ENCODE peak calls at places on chromosome X, in nine cellular contexts. F is osteoblast, W is tibial artery, S is GM12878, A is psoas muscle, X is lower lobe of right lung, K is HCT116, J is fibroblast of lung, C is heart right ventricle. Y is an unnamed sample.

GRCh38 chrX:22686138-22686541 is 313.6 kb upstream of the DDX53 start:
- DNase-seq in X (no peak), C (peak), S (no peak), J (peak), A (peak), F (peak), W (peak), K (no peak), Y (peak)

GRCh38 chrX:17525266-17525665 is 150.3 kb downstream of the NHS start:
- DNase-seq in S (no peak), K (no peak), F (peak), J (no peak), X (no peak), W (no peak), C (no peak), A (no peak), Y (no peak)

GRCh38 chrX:44092778-44093177 is 119.6 kb upstream of the NDP start:
- DNase-seq in C (no peak), A (no peak), X (no peak), S (no peak), W (no peak), F (no peak), J (no peak), K (no peak), Y (no peak)

GRCh38 chrX:12719837-12720236 is 71.4 kb upstream of the PRPS2 start:
- DNase-seq in F (no peak), X (no peak), C (no peak), W (no peak), K (no peak), S (no peak), J (no peak), A (no peak), Y (no peak)

GRCh38 chrX:119067023-119067739 is 5.6 kb upstream of the CT47C1 start:
- DNase-seq in K (peak), S (no peak), A (peak), J (peak), W (peak), X (peak), F (peak), C (peak), Y (peak)

GRCh38 chrX:34612036-34612435 is 45.0 kb downstream of the TMEM47 start:
- DNase-seq in F (no peak), S (no peak), X (no peak), J (peak), W (no peak), K (no peak), A (no peak), C (no peak), Y (no peak)

GRCh38 chrX:40173662-40174593 is 76.2 kb upstream of the BCOR start:
- DNase-seq in K (peak), X (peak), C (no peak), A (peak), J (no peak), F (peak), S (no peak), W (peak), Y (peak)

GRCh38 chrX:31038585-31039326 is 33.1 kb downstream of the FTHL17 start:
- DNase-seq in S (no peak), A (no peak), F (no peak), C (peak), W (no peak), X (no peak), K (no peak), J (peak), Y (peak)

GRCh38 chrX:153792368-153792767 is 1.8 kb downstream of the IDH3G start:
- DNase-seq in X (no peak), W (no peak), F (no peak), C (no peak), S (no peak), A (no peak), K (no peak), J (no peak), Y (no peak)

GRCh38 chrX:116204947-116205346 is 34.4 kb downstream of the AGTR2 start:
- DNase-seq in F (peak), W (no peak), S (no peak), C (no peak), X (no peak), K (peak), A (no peak), J (peak), Y (no peak)

GRCh38 chrX:292900-293897 is 12.0 kb downstream of the PLCXD1 start:
- DNase-seq in W (no peak), J (no peak), A (no peak), C (no peak), S (no peak), X (peak), K (no peak), F (peak), Y (no peak)

GRCh38 chrX:3346436-3347329 is at the start of gene MXRA5:
- DNase-seq in J (peak), C (peak), S (no peak), F (no peak), A (no peak), K (no peak), X (no peak), W (no peak), Y (peak)
- H3K4me3 ChIP-seq in J (peak), C (peak), S (no peak), F (peak), A (peak), K (no peak), X (peak), W (peak), Y (peak)

DNA sequence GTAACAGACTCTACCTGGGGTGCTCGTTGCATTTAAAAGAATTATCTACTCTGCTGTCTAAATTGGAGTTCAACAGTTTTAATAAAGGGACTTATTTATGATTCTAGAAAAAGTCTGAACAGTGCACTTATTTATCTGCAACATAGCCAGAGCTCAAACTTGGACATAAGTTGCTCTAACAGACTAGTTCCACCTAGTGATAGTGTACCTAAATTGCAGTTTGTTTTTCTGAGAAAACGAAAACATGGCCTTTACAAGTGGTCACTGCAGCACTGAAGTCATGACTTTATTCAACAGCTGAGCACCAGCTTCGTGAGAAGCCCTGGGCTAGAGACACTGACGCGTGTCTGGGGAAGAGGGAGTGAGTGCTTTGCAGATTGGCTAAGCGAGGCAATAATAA is 77.3 kb upstream of the IGSF1 start:
- DNase-seq in K (no peak), C (no peak), J (peak), X (no peak), A (no peak), W (no peak), F (no peak), S (no peak), Y (peak)
- TF ChIP-seq CTCF in K (no peak), C (peak), J (no peak), X (no peak), A (peak), W (no peak), F (peak), S (no peak), Y (peak)

DNA sequence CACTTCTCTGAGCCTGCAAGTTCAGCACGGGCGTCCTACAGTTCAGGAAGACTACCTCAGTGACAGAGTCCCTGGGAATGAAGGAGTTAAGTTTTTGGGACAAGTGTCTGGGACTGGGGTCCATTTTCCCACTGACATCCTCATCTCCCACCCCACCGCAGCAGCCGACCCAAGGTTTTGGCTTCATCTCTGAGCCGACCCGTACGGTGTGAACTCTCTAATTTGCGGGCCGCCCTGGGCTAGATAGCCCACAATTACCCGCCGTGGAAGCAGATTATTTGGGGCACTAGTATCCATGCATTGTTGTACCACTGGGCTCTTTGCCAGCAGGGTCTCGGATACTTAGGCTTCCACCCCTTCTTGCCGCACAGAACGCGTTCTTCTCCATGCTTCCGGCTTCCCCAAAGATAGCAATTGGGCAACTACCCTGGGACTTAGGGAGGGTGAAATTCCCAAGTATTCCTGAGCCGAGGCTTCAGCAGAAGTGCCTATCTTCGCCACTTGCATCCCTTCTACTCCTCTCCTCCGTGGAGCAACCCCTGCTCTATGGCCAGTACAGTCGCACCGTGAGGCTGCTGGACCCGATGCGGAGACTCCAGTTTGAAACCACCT is 2.4 kb downstream of the IL1RAPL2 start:
- DNase-seq in W (no peak), K (no peak), J (no peak), S (no peak), X (no peak), C (no peak), F (no peak), A (no peak), Y (no peak)
- H3K4me3 ChIP-seq in W (no peak), K (no peak), J (no peak), S (no peak), X (no peak), C (no peak), F (no peak), A (no peak), Y (no peak)

DNA sequence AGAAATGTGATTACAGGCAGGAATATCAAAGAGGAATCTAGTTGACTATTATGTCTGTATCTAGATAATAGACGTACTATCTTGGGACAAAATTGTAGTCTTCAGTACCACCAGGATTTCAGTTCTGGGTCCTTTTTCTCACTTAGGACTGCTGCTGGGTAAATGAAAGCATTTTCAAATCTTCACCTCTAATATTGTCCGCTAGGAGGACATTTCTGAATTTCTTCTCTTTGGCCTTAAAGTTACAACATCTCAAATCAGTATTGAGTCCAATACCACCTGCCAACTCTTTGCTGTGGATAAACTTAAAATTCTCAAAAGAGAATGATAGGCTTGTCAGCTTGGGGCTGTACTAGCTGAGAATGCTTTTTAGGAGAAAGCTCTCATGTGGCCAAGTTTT is 6.0 kb downstream of the FGF16 start:
- DNase-seq in X (no peak), W (no peak), S (no peak), K (no peak), F (no peak), J (no peak), C (no peak), A (no peak), Y (no peak)
- TF ChIP-seq CTCF in X (no peak), W (no peak), S (no peak), K (no peak), F (no peak), J (no peak), C (no peak), A (no peak), Y (no peak)

DNA sequence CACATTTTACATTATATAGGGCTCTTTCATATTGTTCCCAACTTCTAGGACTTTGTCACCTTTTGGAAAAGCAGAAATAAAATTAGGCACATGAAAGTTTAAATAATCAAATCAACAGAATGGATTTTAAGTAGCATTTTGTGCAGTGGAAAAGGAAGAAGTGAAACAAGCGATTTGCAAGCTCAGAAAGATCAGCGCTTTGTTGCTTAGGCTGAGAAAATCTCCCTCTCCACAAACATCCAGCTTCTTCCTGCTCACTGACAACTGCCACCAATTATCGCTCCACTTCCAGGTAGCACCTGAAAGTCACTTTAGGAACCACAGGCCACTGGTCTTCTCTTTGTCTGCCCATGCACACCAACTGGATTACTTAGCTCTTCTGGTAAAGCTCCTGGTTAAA is 2.0 kb upstream of the PDK3 start:
- DNase-seq in X (no peak), J (no peak), F (no peak), W (no peak), A (no peak), S (no peak), C (no peak), K (no peak), Y (no peak)
- H3K4me3 ChIP-seq in X (no peak), J (no peak), F (no peak), W (no peak), A (no peak), S (no peak), C (no peak), K (no peak), Y (no peak)

GRCh38 chrX:14380044-14380443 is 149.3 kb upstream of the GLRA2 start:
- DNase-seq in C (no peak), S (no peak), A (no peak), W (no peak), K (no peak), J (no peak), F (no peak), X (no peak), Y (no peak)
- TF ChIP-seq CTCF in C (no peak), S (no peak), A (no peak), W (no peak), K (no peak), J (no peak), F (no peak), X (no peak), Y (no peak)

DNA sequence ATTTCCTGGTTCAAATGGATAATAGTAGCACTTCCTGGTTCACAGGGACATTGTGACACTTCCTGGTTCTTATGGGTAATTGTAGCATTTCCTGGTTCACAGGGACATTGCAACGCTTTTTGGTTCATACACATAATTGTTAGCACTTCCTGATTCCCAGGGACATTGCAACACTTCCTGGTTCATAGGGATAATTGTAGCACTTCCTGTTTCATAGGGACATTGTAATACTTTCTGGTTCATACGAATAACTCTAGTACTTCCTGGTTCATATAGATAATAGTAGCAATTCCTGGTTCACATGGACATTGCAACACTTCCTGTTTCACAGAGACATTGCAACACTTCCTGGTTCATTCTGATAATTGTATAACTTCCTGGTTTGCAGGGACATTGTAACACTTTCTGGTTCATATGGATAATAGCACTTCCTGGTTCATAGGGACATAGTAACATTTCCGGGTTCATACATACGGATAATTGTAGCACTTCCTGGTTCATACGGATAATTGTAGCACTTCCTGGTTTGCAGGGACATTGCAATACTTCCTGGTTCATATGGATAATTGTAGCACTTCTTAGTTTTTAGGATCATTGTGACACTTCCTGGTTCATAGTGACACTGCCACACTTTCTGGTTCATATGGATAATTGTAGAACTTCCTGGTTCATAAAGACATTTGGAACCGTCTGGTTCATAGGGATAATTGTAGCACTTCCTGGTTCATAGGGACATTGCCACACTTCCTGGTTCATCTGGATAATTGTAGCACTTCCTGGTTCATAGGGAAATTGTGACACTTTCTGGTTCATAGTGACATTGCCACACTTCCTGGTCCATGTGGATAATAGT is 61.6 kb upstream of the CD99 start:
- DNase-seq in K (no peak), W (no peak), A (no peak), S (no peak), J (no peak), F (no peak), X (no peak), C (no peak), Y (no peak)
- H3K4me3 ChIP-seq in K (peak), W (no peak), A (no peak), S (no peak), J (no peak), F (no peak), X (no peak), C (no peak), Y (no peak)

Y was measured in thyroid gland.